ENCODE peak calls at places on chromosome 15, in ten cellular contexts. N is nephron progenitor cell; F is CD4-positive, alpha-beta T cell; X is cardiac fibroblast; I is colonic mucosa; R is dorsolateral prefrontal cortex; Z is B cell; Y is heart left ventricle; J is astrocyte of the spinal cord; W is lower lobe of right lung. S is an unnamed sample.

GRCh38 chr15:63891079-63891762 is 57.5 kb upstream of the HERC1 start:
- DNase-seq in N (peak; percentile 82), F (peak; percentile 59), X (peak; percentile 84), I (peak; percentile 85), R (peak; percentile 75), Z (peak; percentile 79), Y (peak; percentile 73), J (peak; percentile 71), W (peak; percentile 85), S (peak; percentile 28)

GRCh38 chr15:74816624-74817369 is 4.2 kb downstream of the LMAN1L start:
- DNase-seq in N (no peak), F (no peak), X (no peak), I (peak; percentile 49), R (no peak), Z (no peak), Y (no peak), J (no peak), W (no peak), S (no peak)

GRCh38 chr15:59424626-59425025 is 13.4 kb upstream of the FAM81A start:
- DNase-seq in N (no peak), F (no peak), X (no peak), I (no peak), R (no peak), Z (no peak), Y (no peak), J (no peak), W (no peak), S (no peak)

GRCh38 chr15:42107483-42107882 is 13.1 kb upstream of the PLA2G4D start:
- DNase-seq in N (no peak), F (no peak), X (no peak), I (peak; percentile 96), R (peak; percentile 68), Z (no peak), Y (no peak), J (no peak), W (no peak), S (no peak)

GRCh38 chr15:38072007-38072506 is 137.6 kb downstream of the TMCO5A start:
- DNase-seq in N (peak; percentile 8), F (no peak), X (no peak), I (peak; percentile 82), R (no peak), Z (no peak), Y (peak; percentile 54), J (no peak), W (no peak), S (no peak)

GRCh38 chr15:83516935-83517334 is 69.8 kb downstream of the SH3GL3 start:
- DNase-seq in N (no peak), F (no peak), X (peak; percentile 2), I (no peak), R (no peak), Z (no peak), Y (no peak), J (peak; percentile 6), W (no peak), S (no peak)

GRCh38 chr15:38683382-38684242 is 119.0 kb upstream of the RASGRP1 start:
- DNase-seq in N (peak; percentile 58), F (peak; percentile 62), X (peak; percentile 69), I (peak; percentile 65), R (peak; percentile 53), Z (peak; percentile 72), Y (no peak), J (peak; percentile 44), W (peak; percentile 53), S (no peak)

GRCh38 chr15:39495871-39496459 is 84.9 kb upstream of the THBS1 start:
- DNase-seq in N (no peak), F (no peak), X (peak; percentile 68), I (no peak), R (no peak), Z (no peak), Y (no peak), J (peak; percentile 17), W (no peak), S (no peak)

GRCh38 chr15:70741677-70742293 is 21.6 kb downstream of the UACA start:
- DNase-seq in N (no peak), F (no peak), X (peak; percentile 51), I (no peak), R (no peak), Z (no peak), Y (no peak), J (no peak), W (no peak), S (no peak)

DNA sequence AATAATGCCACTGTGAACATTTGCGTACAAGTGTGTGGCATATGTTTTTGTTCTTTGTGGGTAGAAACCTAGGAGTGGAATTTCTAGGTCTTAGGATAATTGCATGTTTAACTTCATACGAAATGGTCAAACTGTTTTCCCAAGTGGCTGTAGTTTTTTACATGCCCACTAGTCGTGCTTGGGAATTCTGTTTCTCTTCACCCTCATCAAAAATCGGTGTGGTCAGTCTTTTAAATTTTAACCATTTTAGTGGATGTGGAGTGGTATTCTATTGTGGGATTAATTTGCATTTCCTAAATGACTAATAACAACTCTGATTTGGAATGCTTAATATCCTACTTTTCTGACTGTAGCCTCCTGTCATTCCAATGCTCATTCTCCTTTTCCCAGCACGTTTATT is 27.6 kb downstream of the ZFAND6 start:
- DNase-seq in N (no peak), F (no peak), X (no peak), I (no peak), R (no peak), Z (no peak), Y (no peak), J (no peak), W (no peak), S (no peak)
- TF ChIP-seq CTCF in N (no peak), F (no peak), X (peak; percentile 29), I (no peak), R (no peak), Z (no peak), Y (no peak), J (peak; percentile 20), W (no peak), S (peak; percentile 30)

DNA sequence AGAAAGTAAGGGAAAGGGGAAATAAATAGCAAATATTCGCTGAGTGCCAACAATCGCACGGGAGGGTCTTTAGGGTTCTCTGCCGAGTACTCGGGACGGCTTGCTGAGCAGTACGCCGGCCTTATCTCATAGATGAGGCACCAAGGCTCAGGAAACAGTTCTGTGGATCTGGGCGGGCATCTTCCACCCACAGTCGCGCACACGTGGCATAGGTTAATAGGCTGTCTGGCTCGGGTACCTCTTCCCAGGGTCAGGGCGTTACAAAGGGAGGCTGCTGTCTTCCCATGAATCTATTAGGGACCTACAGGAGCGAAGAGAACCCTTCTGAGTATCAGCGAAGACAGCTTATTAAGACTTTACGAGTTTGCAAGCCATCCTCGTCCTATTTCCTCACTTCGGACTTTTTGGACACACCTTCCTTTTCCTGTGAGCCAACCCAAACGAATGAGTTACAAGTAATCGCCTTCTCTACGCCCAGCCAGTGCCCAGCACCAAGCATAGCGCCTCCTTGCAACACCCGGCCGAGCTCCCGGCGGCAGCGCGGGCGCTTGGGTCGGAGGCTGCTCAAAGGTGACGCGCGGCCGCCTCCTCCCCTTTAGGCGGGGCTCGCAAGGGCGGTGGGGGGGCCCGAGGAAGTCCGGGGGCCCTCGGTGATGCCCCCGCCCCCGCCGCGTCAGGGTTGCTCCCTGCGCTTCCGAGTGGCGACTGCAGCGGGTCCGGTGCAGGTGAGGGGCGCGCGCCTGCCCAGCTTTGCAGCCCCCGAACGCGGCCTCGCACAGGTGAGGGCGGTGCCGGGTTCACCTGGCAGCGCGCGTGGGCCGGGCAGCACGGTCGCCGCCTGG is at the start of gene MCTP2:
- DNase-seq in N (peak; percentile 78), F (peak; percentile 69), X (peak; percentile 54), I (peak; percentile 92), R (no peak), Z (peak; percentile 88), Y (peak; percentile 34), J (peak; percentile 75), W (peak; percentile 95), S (peak; percentile 62)
- TF ChIP-seq CTCF in N (no peak), F (no peak), X (no peak), I (no peak), R (no peak), Z (peak; percentile 24), Y (no peak), J (no peak), W (no peak), S (peak; percentile 19)

DNA sequence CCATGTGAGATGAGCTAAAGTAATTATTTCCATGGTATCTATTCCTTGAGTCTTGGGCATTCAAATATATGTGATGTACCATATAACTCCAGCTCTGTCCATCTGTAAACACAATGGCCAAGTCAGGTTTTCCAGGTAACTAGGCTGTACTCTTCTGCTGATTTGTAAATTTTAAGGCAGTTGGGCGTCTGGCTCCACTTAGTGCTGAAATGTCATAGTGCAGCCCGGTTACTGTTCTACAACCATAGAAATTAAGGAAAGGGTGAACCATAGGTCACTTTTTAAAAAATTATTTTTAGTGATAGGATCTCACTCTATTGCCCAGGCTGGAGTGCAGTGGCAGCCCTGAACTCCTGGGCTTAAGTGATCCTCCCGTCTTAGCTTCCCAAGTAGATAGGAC is 44.7 kb upstream of the GOLM2 start:
- DNase-seq in N (no peak), F (no peak), X (no peak), I (no peak), R (no peak), Z (no peak), Y (no peak), J (no peak), W (no peak), S (no peak)
- TF ChIP-seq CTCF in N (no peak), F (no peak), X (no peak), I (no peak), R (no peak), Z (no peak), Y (no peak), J (peak; percentile 39), W (no peak), S (no peak)

GRCh38 chr15:94414921-94415320 is 183.6 kb downstream of the MCTP2 start:
- DNase-seq in N (no peak), F (no peak), X (no peak), I (no peak), R (no peak), Z (no peak), Y (no peak), J (no peak), W (no peak), S (no peak)

GRCh38 chr15:94417464-94418293 is 186.3 kb downstream of the MCTP2 start:
- DNase-seq in N (no peak), F (no peak), X (no peak), I (no peak), R (no peak), Z (no peak), Y (no peak), J (no peak), W (no peak), S (no peak)

GRCh38 chr15:94416829-94417228 is 185.5 kb downstream of the MCTP2 start:
- DNase-seq in N (no peak), F (no peak), X (no peak), I (no peak), R (no peak), Z (no peak), Y (no peak), J (no peak), W (no peak), S (no peak)

GRCh38 chr15:94411279-94411678 is 179.9 kb downstream of the MCTP2 start:
- DNase-seq in N (peak; percentile 29), F (no peak), X (no peak), I (no peak), R (no peak), Z (no peak), Y (no peak), J (no peak), W (no peak), S (no peak)

GRCh38 chr15:94412979-94413741 is 181.8 kb downstream of the MCTP2 start:
- DNase-seq in N (no peak), F (no peak), X (peak; percentile 28), I (peak; percentile 47), R (no peak), Z (peak; percentile 57), Y (no peak), J (peak; percentile 33), W (no peak), S (no peak)
- TF ChIP-seq CTCF in N (peak; percentile 69), F (no peak), X (no peak), I (peak; percentile 34), R (peak; percentile 30), Z (peak; percentile 68), Y (peak; percentile 34), J (peak; percentile 35), W (peak; percentile 37), S (peak; percentile 30)